ENCODE peak calls at places on chromosomes 11 and 22, in eight cellular contexts. M is fibroblast of lung, K is GM12878, D is endothelial cell of umbilical vein, I is H1, P is GM23248, C is PC-9, J is PC-3. F is an unnamed sample. For H3K4me1, the result is how much of the 10 kb centered on the place peaks cover.

GRCh38 chr11:70303070-70303469 is 32.6 kb downstream of the PPFIA1 start:
- DNase-seq in P (peak), K (no peak), D (no peak), I (no peak), M (peak), C (no peak), J (peak), F (no peak)

GRCh38 chr22:31295831-31296230 is 3.5 kb upstream of the PIK3IP1 start:
- DNase-seq in J (no peak), M (peak), D (peak), I (no peak), P (peak), C (no peak), K (no peak), F (no peak)

GRCh38 chr11:74321487-74322188 is 10.2 kb upstream of the P4HA3 start:
- DNase-seq in P (peak), D (peak), J (peak), M (peak), K (no peak), I (no peak), C (no peak), F (peak)

GRCh38 chr11:134633276-134633675 is 221.2 kb upstream of the B3GAT1 start:
- DNase-seq in P (no peak), K (no peak), C (no peak), J (no peak), I (no peak), D (no peak), M (no peak), F (no peak)

GRCh38 chr11:95150977-95151684 is 61.5 kb downstream of the ENDOD1 start:
- DNase-seq in C (peak), M (peak), P (peak), I (peak), K (peak), D (peak), J (peak), F (peak)

GRCh38 chr11:134587345-134587744 is 175.3 kb upstream of the B3GAT1 start:
- DNase-seq in M (no peak), K (no peak), I (no peak), J (no peak), P (no peak), D (no peak), C (no peak), F (no peak)

GRCh38 chr22:17264321-17265052 is 45.3 kb upstream of the ADA2 start:
- DNase-seq in D (no peak), P (peak), J (no peak), C (no peak), K (no peak), I (no peak), M (peak), F (peak)

GRCh38 chr11:76891285-76891684 is 30.6 kb downstream of the ACER3 start:
- DNase-seq in I (no peak), C (no peak), M (no peak), J (peak), K (no peak), P (no peak), D (peak), F (no peak)

GRCh38 chr11:8167796-8168195 is 1.0 kb downstream of the RIC3 start:
- DNase-seq in J (no peak), P (peak), K (no peak), D (no peak), C (no peak), M (peak), I (no peak), F (peak)

GRCh38 chr22:36010913-36011312 is 17.7 kb downstream of the RBFOX2 start:
- DNase-seq in C (no peak), I (no peak), J (peak), P (peak), M (peak), D (peak), K (no peak), F (no peak)

GRCh38 chr22:50473855-50474671 is 772 bp downstream of the SBF1 start:
- DNase-seq in J (peak), K (no peak), C (peak), P (peak), M (peak), I (no peak), D (peak), F (peak)

GRCh38 chr11:122242731-122243130 is 126.7 kb upstream of the BLID start:
- DNase-seq in P (no peak), J (no peak), M (no peak), K (no peak), I (no peak), C (no peak), D (peak), F (no peak)

GRCh38 chr11:122803716-122804115 is 34.6 kb upstream of the CRTAM start:
- DNase-seq in P (peak), I (no peak), M (no peak), K (no peak), D (no peak), C (peak), J (peak), F (no peak)

GRCh38 chr11:119236891-119237290 is 30.8 kb downstream of the CBL start:
- DNase-seq in D (no peak), C (no peak), P (peak), I (no peak), M (peak), J (no peak), K (no peak), F (no peak)

GRCh38 chr11:5690736-5691135 is 1.1 kb downstream of the TRIM22 start:
- DNase-seq in P (peak), C (no peak), K (no peak), M (peak), D (peak), J (no peak), I (no peak), F (no peak)

GRCh38 chr11:88618716-88619462 is 281.4 kb upstream of the CTSC start:
- DNase-seq in I (no peak), J (no peak), M (no peak), C (no peak), P (no peak), K (no peak), D (peak), F (no peak)

GRCh38 chr11:115266066-115266465 is 238.1 kb downstream of the CADM1 start:
- DNase-seq in M (no peak), C (no peak), J (no peak), P (no peak), K (no peak), D (no peak), I (no peak), F (no peak)

GRCh38 chr11:111335596-111335995 is 37.2 kb downstream of the POU2AF3 start:
- DNase-seq in D (no peak), C (no peak), P (peak), I (no peak), K (no peak), J (peak), M (no peak), F (no peak)

GRCh38 chr11:32332990-32333334 is 102.4 kb downstream of the WT1 start:
- DNase-seq in I (no peak), D (no peak), J (no peak), P (no peak), C (no peak), M (no peak), K (no peak), F (no peak)

GRCh38 chr11:2883717-2884423 is 1.7 kb downstream of the CDKN1C start:
- DNase-seq in I (no peak), P (peak), C (no peak), M (peak), D (peak), K (no peak), J (no peak), F (peak)

GRCh38 chr11:72836111-72836510 is 21.9 kb downstream of the ATG16L2 start:
- DNase-seq in C (no peak), I (no peak), D (peak), J (peak), K (no peak), P (no peak), M (peak), F (no peak)

GRCh38 chr11:117705866-117706265 is 91.2 kb downstream of the DSCAML1 start:
- DNase-seq in I (no peak), J (no peak), K (no peak), D (no peak), M (no peak), C (no peak), P (no peak), F (peak)

GRCh38 chr22:30880181-30880601 is 88.4 kb downstream of the MORC2 start:
- DNase-seq in K (no peak), C (no peak), I (no peak), M (no peak), P (no peak), D (no peak), J (no peak), F (no peak)

GRCh38 chr11:67230406-67230805 is 35.9 kb upstream of the GRK2 start:
- DNase-seq in K (no peak), P (no peak), I (no peak), D (no peak), M (no peak), C (no peak), J (peak), F (no peak)

GRCh38 chr11:134330611-134331564 is 900 bp upstream of the GLB1L2 start:
- DNase-seq in D (no peak), I (no peak), K (no peak), M (no peak), C (no peak), P (no peak), J (no peak), F (peak)

GRCh38 chr22:46931881-46932280 is 169.4 kb downstream of the TBC1D22A start:
- DNase-seq in K (no peak), J (peak), D (no peak), I (no peak), M (no peak), C (no peak), P (no peak), F (no peak)

GRCh38 chr11:69840371-69841169 is 21.4 kb upstream of the FGF3 start:
- DNase-seq in D (no peak), M (no peak), K (no peak), J (peak), C (peak), I (no peak), P (no peak), F (peak)

GRCh38 chr11:99368579-99368978 is 347.8 kb downstream of the CNTN5 start:
- DNase-seq in M (peak), C (no peak), D (peak), I (no peak), P (peak), J (peak), K (no peak), F (no peak)

GRCh38 chr11:9219115-9219514 is 46.0 kb downstream of the DENND5A start:
- DNase-seq in I (no peak), M (peak), K (no peak), D (peak), C (no peak), J (no peak), P (peak), F (no peak)

GRCh38 chr22:44595841-44596341 is 97.9 kb upstream of the RTL6 start:
- DNase-seq in K (no peak), J (no peak), D (peak), C (no peak), I (no peak), P (no peak), M (peak), F (no peak)

GRCh38 chr11:72037554-72038311 is 39.0 kb downstream of the IL18BP start:
- DNase-seq in M (peak), J (no peak), K (no peak), C (no peak), P (peak), I (no peak), D (no peak), F (no peak)

GRCh38 chr22:33576205-33576604 is 344.1 kb downstream of the LARGE1 start:
- DNase-seq in K (no peak), J (no peak), P (no peak), D (no peak), C (no peak), I (no peak), M (no peak), F (no peak)

GRCh38 chr11:57567210-57567511 is 311 bp downstream of the UBE2L6 start:
- DNase-seq in M (no peak), D (peak), J (peak), K (no peak), C (no peak), P (peak), I (no peak), F (no peak)
- H2AFZ ChIP-seq in M (peak), D (peak), J (peak), K (peak), C (peak), P (peak), I (peak), F (peak)

GRCh38 chr11:113474362-113475159 is 637 bp downstream of the DRD2 start:
- DNase-seq in K (no peak), P (peak), M (peak), D (peak), I (peak), J (peak), C (peak), F (peak)
- TF ChIP-seq EZH2 in K (no peak), P (no peak), M (peak), D (peak), I (peak), J (peak), C (no peak), F (no peak)

GRCh38 chr22:40676644-40677043 is 2.6 kb upstream of the MCHR1 start:
- DNase-seq in P (no peak), M (no peak), J (no peak), I (no peak), D (no peak), C (no peak), K (no peak), F (no peak)
- H3K4me1 ChIP-seq in P (under half), M (under half), J (under half), I (under half), D (under half), C (under half), K (under half), F (under half)

DNA sequence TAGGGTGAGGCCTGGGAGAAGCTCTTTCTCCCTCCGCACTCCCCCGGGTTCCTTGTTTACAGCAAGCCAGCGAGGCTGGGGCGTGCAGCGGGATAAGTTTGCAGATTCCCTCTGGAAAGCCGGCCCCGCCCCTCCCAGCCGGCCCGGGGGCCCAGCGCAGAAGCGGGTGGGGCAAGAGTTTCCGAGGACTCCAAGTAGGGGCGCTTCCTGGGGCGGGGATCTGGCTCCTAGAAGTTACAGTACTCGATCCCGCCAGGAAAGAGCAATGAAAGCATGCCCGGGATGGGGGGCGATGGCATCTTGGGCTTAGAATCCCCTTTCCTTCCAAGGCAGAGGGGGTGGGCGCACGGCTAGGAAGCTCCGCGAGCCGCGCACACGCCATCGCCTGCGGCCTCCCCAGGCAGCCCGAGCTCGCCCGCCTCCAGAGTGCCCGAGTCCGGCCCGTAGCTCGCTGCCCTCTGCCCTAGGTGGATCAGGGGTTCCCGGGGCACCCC is 385 bp downstream of the TST start:
- DNase-seq in K (no peak), I (no peak), P (peak), M (peak), J (peak), C (peak), D (peak), F (peak)
- H2AFZ ChIP-seq in K (peak), I (no peak), P (peak), M (peak), J (peak), C (peak), D (peak), F (peak)